ENCODE peak calls at places on chromosome X, in ten cellular contexts. T, D, X, V, G, K, C, Z, R and L are unnamed samples.

GRCh38 chrX:129360175-129360574 is 163.1 kb downstream of the SMARCA1 start:
- DNase-seq in T (no peak), D (peak), X (no peak), V (no peak), G (peak), K (no peak), C (peak), Z (peak), R (peak), L (no peak)

GRCh38 chrX:68383540-68383939 is 49.8 kb downstream of the OPHN1 start:
- DNase-seq in T (no peak), D (no peak), X (no peak), V (no peak), G (no peak), K (no peak), C (no peak), Z (no peak), R (no peak), L (no peak)

GRCh38 chrX:826448-826847 is 195.9 kb downstream of the SHOX start:
- DNase-seq in T (no peak), D (no peak), X (no peak), V (no peak), G (no peak), K (no peak), C (no peak), Z (no peak), R (no peak), L (no peak)

GRCh38 chrX:107574711-107575110 is 53.6 kb upstream of the PRPS1 start:
- DNase-seq in T (no peak), D (no peak), X (no peak), V (no peak), G (no peak), K (no peak), C (no peak), Z (peak), R (no peak), L (no peak)

GRCh38 chrX:19625612-19626011 is 110.3 kb upstream of the MAP3K15 start:
- DNase-seq in T (no peak), D (no peak), X (no peak), V (no peak), G (no peak), K (no peak), C (peak), Z (no peak), R (no peak), L (no peak)

GRCh38 chrX:143768976-143769375 is 48.4 kb upstream of the SPANXN2 start:
- DNase-seq in T (no peak), D (no peak), X (no peak), V (no peak), G (no peak), K (no peak), C (no peak), Z (no peak), R (no peak), L (no peak)

GRCh38 chrX:54473993-54474859 is 21.8 kb downstream of the FGD1 start:
- DNase-seq in T (no peak), D (no peak), X (no peak), V (no peak), G (no peak), K (no peak), C (no peak), Z (no peak), R (no peak), L (no peak)

GRCh38 chrX:17441965-17442364 is 67.0 kb downstream of the NHS start:
- DNase-seq in T (no peak), D (no peak), X (no peak), V (no peak), G (no peak), K (no peak), C (no peak), Z (peak), R (no peak), L (no peak)

GRCh38 chrX:18075603-18076002 is 145.1 kb downstream of the BEND2 start:
- DNase-seq in T (no peak), D (no peak), X (no peak), V (no peak), G (no peak), K (no peak), C (no peak), Z (no peak), R (no peak), L (no peak)

GRCh38 chrX:23052324-23052723 is 52.6 kb downstream of the DDX53 start:
- DNase-seq in T (no peak), D (no peak), X (no peak), V (no peak), G (no peak), K (no peak), C (no peak), Z (no peak), R (no peak), L (no peak)

GRCh38 chrX:69177511-69178162 is 12.4 kb upstream of the PJA1 start:
- DNase-seq in T (no peak), D (no peak), X (no peak), V (no peak), G (no peak), K (no peak), C (no peak), Z (no peak), R (no peak), L (no peak)

DNA sequence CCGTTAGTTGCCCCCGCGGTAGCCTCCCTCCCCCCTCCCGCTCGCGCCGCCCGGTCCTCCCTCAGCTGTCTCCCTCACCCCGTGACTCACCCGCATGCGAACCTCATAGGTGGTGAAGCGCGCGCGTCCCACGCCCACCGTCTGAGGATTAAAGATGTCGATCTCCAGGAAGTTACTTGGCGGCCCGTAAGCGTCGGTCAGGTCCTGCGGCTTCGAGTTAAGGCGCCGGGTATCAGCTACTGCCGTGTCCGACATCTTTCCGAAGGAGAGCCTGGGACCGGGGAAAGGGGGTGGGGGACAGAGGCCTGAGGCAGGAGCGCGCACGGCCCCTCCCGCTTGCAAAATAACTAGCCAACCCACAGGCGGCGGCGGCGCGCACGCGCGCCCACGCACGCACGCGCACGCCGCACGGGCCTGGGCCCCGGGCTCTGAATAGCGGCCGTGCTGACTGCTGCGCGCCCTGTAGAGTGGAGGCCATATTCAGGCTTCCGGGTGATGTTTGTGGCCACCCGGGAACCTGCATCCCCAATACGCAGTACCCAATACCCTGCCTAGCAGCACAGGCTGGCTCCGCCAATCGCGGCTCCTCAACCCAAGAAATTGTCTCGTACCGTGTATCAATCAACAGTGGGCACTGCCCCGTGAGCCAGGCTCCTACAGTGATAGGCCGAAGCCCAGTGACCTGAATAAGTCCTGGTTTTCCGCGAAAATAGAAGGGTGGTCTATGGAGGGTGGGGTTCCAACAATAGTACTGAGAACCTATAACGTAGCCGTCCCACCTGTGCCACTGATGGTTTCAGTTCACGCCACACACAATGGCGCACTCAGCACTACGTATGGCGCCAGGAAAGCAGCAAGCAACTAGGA is at the start of gene SNX12:
- DNase-seq in T (peak), D (peak), X (peak), V (peak), G (peak), K (peak), C (peak), Z (peak), R (peak), L (peak)
- TF ChIP-seq POLR2A in T (peak), D (peak), X (peak), V (peak), G (peak), K (no peak), C (peak), Z (peak), R (peak), L (peak)

GRCh38 chrX:136899206-136899605 is 18.7 kb upstream of the RBMX start:
- DNase-seq in T (no peak), D (no peak), X (no peak), V (no peak), G (no peak), K (no peak), C (no peak), Z (no peak), R (no peak), L (no peak)
- TF ChIP-seq POLR2A in T (no peak), D (no peak), X (no peak), V (no peak), G (no peak), K (no peak), C (no peak), Z (no peak), R (no peak), L (no peak)

GRCh38 chrX:53072418-53073114 is 9.6 kb upstream of the TSPYL2 start:
- DNase-seq in T (no peak), D (no peak), X (no peak), V (peak), G (no peak), K (no peak), C (no peak), Z (no peak), R (no peak), L (no peak)

GRCh38 chrX:53073115-53073581 is 9.0 kb upstream of the TSPYL2 start:
- DNase-seq in T (no peak), D (no peak), X (no peak), V (peak), G (peak), K (no peak), C (no peak), Z (no peak), R (no peak), L (no peak)

GRCh38 chrX:53074987-53075386 is 7.2 kb upstream of the TSPYL2 start:
- DNase-seq in T (no peak), D (no peak), X (no peak), V (peak), G (no peak), K (no peak), C (no peak), Z (no peak), R (peak), L (no peak)

GRCh38 chrX:53071064-53071463 is 11.1 kb upstream of the TSPYL2 start:
- DNase-seq in T (no peak), D (no peak), X (no peak), V (no peak), G (no peak), K (no peak), C (no peak), Z (no peak), R (no peak), L (peak)

DNA sequence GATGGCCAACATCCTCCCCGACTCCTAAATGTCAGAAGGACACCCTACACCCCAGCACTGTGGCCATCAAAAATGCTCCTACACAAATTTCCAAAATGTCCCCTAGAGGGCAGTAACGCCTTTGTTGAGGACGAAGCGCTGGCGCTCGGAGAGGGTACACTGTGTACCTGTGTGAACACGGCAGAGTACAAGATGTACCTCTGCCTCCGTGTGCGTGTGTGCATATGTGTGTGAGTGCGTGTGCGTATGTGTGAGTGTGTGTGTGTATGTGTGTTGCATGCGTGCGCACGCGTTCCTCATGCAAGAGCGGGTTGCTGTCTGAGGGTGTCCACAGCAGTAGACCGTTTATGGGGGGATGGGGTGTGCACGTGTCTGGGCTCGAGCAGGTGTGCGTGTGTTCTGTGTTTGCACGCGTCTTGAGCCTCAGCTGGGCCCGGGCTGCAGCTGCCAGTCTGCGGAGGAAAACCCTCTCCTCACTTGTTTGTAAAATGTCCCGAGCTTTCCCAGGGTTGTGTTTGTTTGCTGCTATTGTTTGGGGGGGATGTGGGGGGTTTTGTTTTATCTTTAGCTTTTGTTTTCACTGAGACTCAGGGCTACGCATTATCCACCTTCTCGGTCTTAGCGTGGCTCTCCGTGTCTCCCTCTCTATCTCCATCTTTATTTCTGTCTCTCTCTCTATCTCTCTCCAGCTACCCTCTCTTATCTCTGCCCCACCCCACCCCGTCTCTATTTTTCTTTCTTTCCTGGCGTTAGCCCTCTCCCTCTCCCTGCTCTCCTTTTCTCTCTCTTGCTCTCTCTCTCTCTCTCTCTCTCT is 10.4 kb upstream of the TSPYL2 start:
- DNase-seq in T (peak), D (peak), X (peak), V (peak), G (peak), K (peak), C (peak), Z (peak), R (peak), L (peak)
- TF ChIP-seq POLR2A in T (peak), D (no peak), X (peak), V (no peak), G (no peak), K (no peak), C (peak), Z (no peak), R (no peak), L (no peak)

GRCh38 chrX:30653415-30654131 is at the start of gene GK:
- DNase-seq in T (no peak), D (no peak), X (no peak), V (peak), G (no peak), K (no peak), C (peak), Z (peak), R (peak), L (peak)
- TF ChIP-seq POLR2A in T (peak), D (no peak), X (no peak), V (no peak), G (no peak), K (no peak), C (no peak), Z (peak), R (peak), L (no peak)